ENCODE peak calls at places on chromosome 11, in six cellular contexts. N is coronary artery, T is fibroblast of mammary gland, G is stomach, X is RWPE1, Y is ecto neural progenitor cell. R is an unnamed sample.

GRCh38 chr11:20363500-20364411 is at the start of gene HTATIP2:
- DNase-seq in N (peak), T (no peak), G (peak), X (peak), Y (peak), R (no peak)

GRCh38 chr11:129652828-129653227 is 162.8 kb upstream of the TMEM45B start:
- DNase-seq in N (no peak), T (peak), G (no peak), X (peak), Y (no peak), R (no peak)

GRCh38 chr11:113119074-113119473 is 157.9 kb downstream of the NCAM1 start:
- DNase-seq in N (no peak), T (no peak), G (no peak), X (no peak), Y (no peak), R (no peak)

GRCh38 chr11:43269229-43269928 is 42.4 kb upstream of the API5 start:
- DNase-seq in N (no peak), T (no peak), G (no peak), X (no peak), Y (no peak), R (no peak)

GRCh38 chr11:2805388-2806057 is 80.1 kb downstream of the CDKN1C start:
- DNase-seq in N (peak), T (no peak), G (peak), X (no peak), Y (peak), R (no peak)

GRCh38 chr11:118961591-118961990 is 5.5 kb downstream of the UPK2 start:
- DNase-seq in N (no peak), T (no peak), G (no peak), X (no peak), Y (no peak), R (no peak)

GRCh38 chr11:118537409-118537980 is 6.5 kb downstream of the TMEM25 start:
- DNase-seq in N (no peak), T (peak), G (no peak), X (no peak), Y (no peak), R (no peak)

GRCh38 chr11:12800032-12800671 is 125.9 kb downstream of the TEAD1 start:
- DNase-seq in N (no peak), T (peak), G (peak), X (peak), Y (no peak), R (no peak)

GRCh38 chr11:100961633-100962032 is 168.0 kb downstream of the PGR start:
- DNase-seq in N (no peak), T (peak), G (no peak), X (no peak), Y (no peak), R (no peak)

GRCh38 chr11:126456783-126457542 is 101.5 kb downstream of the ST3GAL4 start:
- DNase-seq in N (no peak), T (no peak), G (no peak), X (no peak), Y (no peak), R (no peak)

GRCh38 chr11:72920001-72920400 is 105.8 kb downstream of the ATG16L2 start:
- DNase-seq in N (no peak), T (no peak), G (no peak), X (no peak), Y (no peak), R (no peak)

GRCh38 chr11:65639623-65640482 is 2.0 kb downstream of the SIPA1 start:
- DNase-seq in N (no peak), T (no peak), G (no peak), X (no peak), Y (no peak), R (no peak)

GRCh38 chr11:58784995-58785394 is 53.3 kb upstream of the GLYAT start:
- DNase-seq in N (no peak), T (no peak), G (no peak), X (no peak), Y (no peak), R (no peak)

GRCh38 chr11:129544691-129545090 is 169.0 kb downstream of the BARX2 start:
- DNase-seq in N (no peak), T (no peak), G (no peak), X (no peak), Y (no peak), R (no peak)

GRCh38 chr11:85869776-85870175 is 14.6 kb downstream of the CCDC83 start:
- DNase-seq in N (no peak), T (no peak), G (no peak), X (no peak), Y (no peak), R (no peak)

GRCh38 chr11:119729581-119730346 is 764 bp upstream of the NECTIN1 start:
- DNase-seq in N (peak), T (peak), G (peak), X (peak), Y (peak), R (no peak)

GRCh38 chr11:36736103-36736502 is 138.1 kb upstream of the RAG2 start:
- DNase-seq in N (no peak), T (no peak), G (no peak), X (no peak), Y (no peak), R (no peak)

GRCh38 chr11:126319374-126319740 is 15.5 kb downstream of the DCPS start:
- DNase-seq in N (no peak), T (no peak), G (no peak), X (no peak), Y (no peak), R (no peak)